ENCODE peak calls at places on chromosomes 2 and 18, in seven cellular contexts. C, X, D, P, W, H and K are unnamed samples.

GRCh38 chr2:174874081-174874480 is 109.8 kb upstream of the CHRNA1 start:
- DNase-seq in C (no peak), X (no peak), D (peak), P (no peak), W (no peak), H (no peak), K (no peak)

GRCh38 chr2:134234535-134234934 is 19.3 kb upstream of the MGAT5 start:
- DNase-seq in C (no peak), X (no peak), D (no peak), P (no peak), W (no peak), H (no peak), K (no peak)

GRCh38 chr2:43100883-43101662 is 125.3 kb downstream of the ZFP36L2 start:
- DNase-seq in C (no peak), X (no peak), D (no peak), P (peak), W (no peak), H (no peak), K (no peak)

GRCh38 chr2:68252407-68253210 is at the start of gene PPP3R1:
- DNase-seq in C (peak), X (peak), D (peak), P (peak), W (peak), H (peak), K (peak)

GRCh38 chr2:172106128-172106961 is 3.6 kb upstream of the DLX2 start:
- DNase-seq in C (no peak), X (peak), D (no peak), P (no peak), W (no peak), H (peak), K (no peak)

GRCh38 chr2:133737597-133737996 is 169.3 kb upstream of the NCKAP5 start:
- DNase-seq in C (no peak), X (no peak), D (no peak), P (no peak), W (no peak), H (no peak), K (no peak)

GRCh38 chr2:348517-348916 is 60.6 kb upstream of the ALKAL2 start:
- DNase-seq in C (no peak), X (no peak), D (no peak), P (no peak), W (no peak), H (no peak), K (no peak)

GRCh38 chr2:218505754-218506371 is 62.3 kb downstream of the USP37 start:
- DNase-seq in C (no peak), X (no peak), D (no peak), P (no peak), W (no peak), H (no peak), K (no peak)

GRCh38 chr2:234628953-234629352 is 132.1 kb upstream of the ARL4C start:
- DNase-seq in C (no peak), X (no peak), D (no peak), P (no peak), W (no peak), H (no peak), K (no peak)

GRCh38 chr2:227829337-227829736 is 15.7 kb downstream of the CCL20 start:
- DNase-seq in C (no peak), X (no peak), D (no peak), P (no peak), W (no peak), H (no peak), K (no peak)

GRCh38 chr2:134348239-134348638 is 94.4 kb downstream of the MGAT5 start:
- DNase-seq in C (no peak), X (no peak), D (peak), P (no peak), W (no peak), H (no peak), K (no peak)

GRCh38 chr2:56741601-56742102 is 557.9 kb downstream of the CCDC85A start:
- DNase-seq in C (no peak), X (peak), D (peak), P (peak), W (no peak), H (no peak), K (peak)

GRCh38 chr2:215435261-215435808 is 533 bp downstream of the FN1 start:
- DNase-seq in C (no peak), X (peak), D (peak), P (peak), W (no peak), H (peak), K (no peak)

GRCh38 chr2:182208421-182208820 is 218.4 kb downstream of the PDE1A start:
- DNase-seq in C (no peak), X (no peak), D (no peak), P (no peak), W (no peak), H (no peak), K (no peak)

GRCh38 chr2:20621366-20622295 is 29.3 kb downstream of the HS1BP3 start:
- DNase-seq in C (peak), X (no peak), D (no peak), P (peak), W (peak), H (no peak), K (no peak)

GRCh38 chr18:31278609-31279071 is 39.3 kb upstream of the DSG1 start:
- DNase-seq in C (no peak), X (no peak), D (no peak), P (no peak), W (no peak), H (no peak), K (no peak)

GRCh38 chr2:26974352-26974751 is 3.9 kb downstream of the MAPRE3 start:
- DNase-seq in C (no peak), X (no peak), D (no peak), P (no peak), W (no peak), H (no peak), K (no peak)

GRCh38 chr18:31667185-31667584 is 17.2 kb downstream of the B4GALT6 start:
- DNase-seq in C (no peak), X (no peak), D (peak), P (no peak), W (no peak), H (no peak), K (no peak)

GRCh38 chr2:60554649-60555065 is 1.2 kb upstream of the BCL11A start:
- DNase-seq in C (no peak), X (no peak), D (no peak), P (no peak), W (no peak), H (no peak), K (no peak)

GRCh38 chr2:37836711-37837110 is 88.4 kb upstream of the RMDN2 start:
- DNase-seq in C (no peak), X (no peak), D (no peak), P (no peak), W (no peak), H (no peak), K (no peak)

GRCh38 chr2:28403388-28403956 is 10.8 kb downstream of the FOSL2 start:
- DNase-seq in C (no peak), X (no peak), D (no peak), P (no peak), W (no peak), H (no peak), K (no peak)

GRCh38 chr2:233418761-233419625 is 64.7 kb downstream of the DGKD start:
- DNase-seq in C (peak), X (peak), D (peak), P (peak), W (no peak), H (peak), K (peak)

GRCh38 chr2:224032283-224032682 is 6.8 kb downstream of the SERPINE2 start:
- DNase-seq in C (no peak), X (no peak), D (no peak), P (no peak), W (no peak), H (no peak), K (no peak)